ENCODE peak calls at places on chromosomes 2 and 18, in eight cellular contexts. Q is colonic mucosa, Z is Peyer's patch, A is OCI-LY7, S is GM23338, P is HFF-Myc, W is left lung, L is ascending aorta. V is an unnamed sample.

GRCh38 chr18:32450026-32450681 is 20.5 kb downstream of the GAREM1 start:
- DNase-seq in A (no peak), W (no peak), Z (no peak), Q (no peak), P (no peak), S (no peak), L (no peak), V (no peak)

GRCh38 chr2:141490886-141491285 is 639.9 kb downstream of the LRP1B start:
- DNase-seq in Z (no peak), Q (no peak), P (no peak), L (no peak), W (no peak), S (no peak), A (no peak), V (no peak)

GRCh38 chr2:187890690-187891089 is 336.5 kb upstream of the TFPI start:
- DNase-seq in P (no peak), L (no peak), Z (no peak), W (no peak), A (no peak), Q (no peak), S (peak; percentile 59), V (no peak)

GRCh38 chr2:39433586-39434195 is 3.4 kb downstream of the MAP4K3 start:
- DNase-seq in S (no peak), L (no peak), A (no peak), Q (no peak), W (no peak), P (no peak), Z (no peak), V (no peak)

GRCh38 chr2:28678944-28679343 is 72.7 kb upstream of the PPP1CB start:
- DNase-seq in S (no peak), Z (no peak), W (no peak), P (no peak), Q (no peak), A (no peak), L (no peak), V (peak; percentile 26)

GRCh38 chr2:39313575-39313974 is 69.8 kb upstream of the CDKL4 start:
- DNase-seq in Q (no peak), P (no peak), A (no peak), Z (no peak), L (no peak), S (no peak), W (no peak), V (no peak)

GRCh38 chr2:26619649-26620605 is 21.2 kb downstream of the CIB4 start:
- DNase-seq in Z (no peak), S (no peak), Q (no peak), W (no peak), P (no peak), A (no peak), L (no peak), V (no peak)

GRCh38 chr2:26555246-26556133 is 77.6 kb upstream of the OTOF start:
- DNase-seq in W (no peak), Z (no peak), S (peak; percentile 44), A (no peak), Q (no peak), L (no peak), P (no peak), V (no peak)

GRCh38 chr18:49731860-49732311 is 81.4 kb downstream of the ACAA2 start:
- DNase-seq in Z (peak; percentile 20), S (no peak), Q (no peak), L (no peak), A (no peak), P (no peak), W (no peak), V (no peak)

GRCh38 chr2:25567406-25567805 is 106.0 kb downstream of the DTNB start:
- DNase-seq in L (no peak), Q (no peak), P (no peak), Z (no peak), A (peak; percentile 75), S (peak; percentile 33), W (no peak), V (peak; percentile 34)

GRCh38 chr2:19350678-19351401 is 7.6 kb downstream of the OSR1 start:
- DNase-seq in L (no peak), Z (no peak), P (no peak), S (no peak), A (no peak), W (no peak), Q (no peak), V (no peak)

GRCh38 chr2:157971702-157972101 is 95.6 kb upstream of the ACVR1 start:
- DNase-seq in W (no peak), S (no peak), L (no peak), A (no peak), Z (no peak), Q (no peak), P (no peak), V (no peak)

GRCh38 chr2:200396726-200397348 is 90.3 kb downstream of the SPATS2L start:
- DNase-seq in P (no peak), A (no peak), Z (no peak), L (no peak), S (no peak), W (no peak), Q (no peak), V (no peak)

GRCh38 chr2:108534577-108535379 is 508 bp downstream of the LIMS1 start:
- DNase-seq in S (peak; percentile 46), W (peak; percentile 51), A (peak; percentile 57), Q (peak; percentile 43), L (peak; percentile 9), P (no peak), Z (peak; percentile 75), V (peak; percentile 59)

GRCh38 chr18:8478166-8478967 is 130.9 kb upstream of the RAB12 start:
- DNase-seq in P (peak; percentile 9), L (no peak), Q (peak; percentile 67), W (peak; percentile 46), S (peak; percentile 94), Z (peak; percentile 72), A (peak; percentile 66), V (peak; percentile 30)

GRCh38 chr2:216306868-216307267 is 65.4 kb downstream of the MARCHF4 start:
- DNase-seq in W (no peak), Q (no peak), A (no peak), L (no peak), P (no peak), Z (no peak), S (peak; percentile 57), V (no peak)

GRCh38 chr2:169073211-169073971 is 4.0 kb downstream of the DHRS9 start:
- DNase-seq in S (no peak), P (no peak), W (no peak), A (no peak), L (no peak), Q (no peak), Z (no peak), V (no peak)

GRCh38 chr2:96342085-96342484 is 6.5 kb downstream of the NCAPH start:
- DNase-seq in Q (no peak), L (no peak), S (no peak), P (peak; percentile 29), A (no peak), Z (no peak), W (no peak), V (no peak)

GRCh38 chr2:73020657-73021370 is 50.7 kb downstream of the SFXN5 start:
- DNase-seq in S (no peak), P (no peak), Z (no peak), A (no peak), W (no peak), L (no peak), Q (no peak), V (no peak)

GRCh38 chr18:34595673-34596072 is 114.4 kb upstream of the DTNA start:
- DNase-seq in A (no peak), L (no peak), Q (no peak), Z (no peak), S (peak; percentile 75), W (no peak), P (no peak), V (no peak)

GRCh38 chr2:63880603-63881002 is 38.9 kb downstream of the UGP2 start:
- DNase-seq in A (no peak), S (peak; percentile 20), P (no peak), W (no peak), Q (no peak), Z (no peak), L (no peak), V (no peak)

GRCh38 chr2:205734436-205734835 is 52.1 kb downstream of the NRP2 start:
- DNase-seq in Q (no peak), A (no peak), S (peak; percentile 73), P (no peak), W (no peak), Z (no peak), L (no peak), V (no peak)

GRCh38 chr18:49625021-49625691 is 63.3 kb downstream of the LIPG start:
- DNase-seq in S (no peak), Z (no peak), A (no peak), Q (no peak), P (no peak), L (no peak), W (no peak), V (no peak)

GRCh38 chr2:105410554-105410953 is 11.7 kb upstream of the FHL2 start:
- DNase-seq in Z (no peak), Q (no peak), A (no peak), S (no peak), L (no peak), P (no peak), W (no peak), V (no peak)
- H3K4me3 ChIP-seq in Z (no peak overlapping the region), Q (no peak overlapping the region), A (no peak overlapping the region), S (no peak overlapping the region), L (no peak overlapping the region), P (no peak overlapping the region), W (no peak overlapping the region), V (no peak overlapping the region)

GRCh38 chr18:75546964-75547363 is 119.5 kb upstream of the SMIM21 start:
- DNase-seq in S (peak; percentile 24), Z (no peak), Q (no peak), L (no peak), A (no peak), W (no peak), P (no peak), V (no peak)
- TF ChIP-seq CTCF in S (peak; percentile 49), Z (no peak), Q (no peak), L (no peak), A (peak; percentile 29), W (no peak), P (no peak), V (peak; percentile 28)

DNA sequence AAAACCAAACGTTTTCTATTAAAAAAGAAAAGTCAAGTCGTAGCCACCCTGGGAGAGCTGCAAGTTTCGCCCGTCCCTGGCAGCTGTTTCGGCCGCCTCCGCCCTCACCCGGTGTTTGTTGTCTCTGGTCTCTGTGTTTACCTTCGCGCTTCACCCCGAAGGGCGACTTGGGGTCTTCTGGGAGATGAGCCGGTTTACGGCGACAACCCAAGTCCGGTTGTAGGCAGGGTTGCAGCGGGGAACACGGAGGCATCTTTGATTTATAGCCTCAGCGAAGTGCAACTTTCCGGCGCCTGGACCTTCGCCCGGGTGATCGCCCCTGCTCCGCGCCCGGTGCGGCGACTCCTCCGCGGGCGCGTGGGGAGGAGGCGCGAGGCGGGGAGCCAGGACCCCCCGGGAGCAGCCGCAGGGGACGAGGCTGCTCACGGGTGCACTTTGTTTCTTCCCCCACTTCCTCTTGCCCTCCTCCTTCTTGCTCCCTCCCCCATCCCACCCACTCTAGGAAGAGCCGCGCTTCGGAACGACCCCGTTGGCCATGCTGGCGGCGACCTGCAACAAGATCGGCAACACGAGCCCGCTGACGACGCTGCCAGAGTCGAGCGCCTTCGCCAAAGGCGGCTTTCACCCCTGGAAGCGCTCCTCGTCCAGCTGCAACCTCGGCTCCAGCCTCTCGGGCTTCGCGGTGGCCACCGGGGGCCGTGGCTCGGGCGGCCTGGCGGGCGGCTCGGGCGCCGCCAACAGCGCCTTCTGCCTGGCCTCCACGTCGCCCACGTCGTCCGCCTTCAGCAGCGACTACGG is 1.1 kb downstream of the SP9 start:
- DNase-seq in W (no peak), L (no peak), Z (peak; percentile 57), Q (no peak), P (no peak), S (peak; percentile 84), A (no peak), V (peak; percentile 52)
- H3K4me3 ChIP-seq in W (no peak overlapping the region), L (peak overlapping the region; percentile 50), Z (peak overlapping the region; percentile 11), Q (peak overlapping the region; percentile 39), P (peak overlapping the region; percentile 41), S (peak overlapping the region; percentile 59), A (no peak overlapping the region), V (peak overlapping the region; percentile 48)

GRCh38 chr18:58095251-58095650 is 51.2 kb downstream of the NEDD4L start:
- DNase-seq in L (no peak), W (no peak), Z (no peak), S (peak; percentile 46), P (no peak), Q (no peak), A (no peak), V (no peak)
- TF ChIP-seq CTCF in L (no peak), W (no peak), Z (no peak), S (no peak), P (no peak), Q (no peak), A (no peak), V (no peak)

V was measured in GM06990.